ENCODE peak calls at places on chromosome 6, in seven cellular contexts. V is cardiac muscle cell, N is tibial nerve, Y is HCT116, A is fibroblast of the aortic adventitia, K is epithelial cell of esophagus, O is colonic mucosa. S is an unnamed sample.

GRCh38 chr6:82073484-82073883 is 174.1 kb downstream of the IBTK start:
- DNase-seq in V (no peak), N (no peak), Y (no peak), A (no peak), K (no peak), O (no peak), S (no peak)

GRCh38 chr6:153790048-153790447 is 249.0 kb upstream of the OPRM1 start:
- DNase-seq in V (peak), N (no peak), Y (peak), A (peak), K (peak), O (peak), S (no peak)

GRCh38 chr6:30931959-30932645 is at the start of gene SFTA2:
- DNase-seq in V (no peak), N (no peak), Y (no peak), A (no peak), K (no peak), O (no peak), S (no peak)

GRCh38 chr6:138571585-138572199 is 72.4 kb upstream of the NHSL1 start:
- DNase-seq in V (peak), N (no peak), Y (no peak), A (peak), K (no peak), O (no peak), S (no peak)

GRCh38 chr6:100751590-100751989 is 129.5 kb downstream of the ASCC3 start:
- DNase-seq in V (no peak), N (no peak), Y (no peak), A (no peak), K (no peak), O (no peak), S (no peak)

GRCh38 chr6:39309942-39310531 is 4.2 kb downstream of the KCNK17 start:
- DNase-seq in V (peak), N (peak), Y (peak), A (peak), K (peak), O (peak), S (peak)

GRCh38 chr6:142322504-142323198 is 20.8 kb downstream of the ADGRG6 start:
- DNase-seq in V (no peak), N (no peak), Y (no peak), A (peak), K (no peak), O (no peak), S (no peak)

GRCh38 chr6:6105472-6106036 is 98.8 kb upstream of the NRN1 start:
- DNase-seq in V (no peak), N (no peak), Y (peak), A (no peak), K (peak), O (no peak), S (no peak)

GRCh38 chr6:102075539-102075938 is 682.0 kb downstream of the GRIK2 start:
- DNase-seq in V (no peak), N (no peak), Y (no peak), A (no peak), K (peak), O (no peak), S (no peak)

GRCh38 chr6:37008484-37009186 is 3.2 kb downstream of the FGD2 start:
- DNase-seq in V (no peak), N (no peak), Y (no peak), A (no peak), K (no peak), O (no peak), S (no peak)

GRCh38 chr6:16331328-16332174 is 93.2 kb downstream of the GMPR start:
- DNase-seq in V (peak), N (peak), Y (no peak), A (peak), K (peak), O (peak), S (peak)

GRCh38 chr6:149925253-149925973 is 2.5 kb upstream of the RAET1G start:
- DNase-seq in V (peak), N (no peak), Y (no peak), A (no peak), K (no peak), O (peak), S (no peak)

GRCh38 chr6:31940256-31940664 is 5.6 kb upstream of the CFB start:
- DNase-seq in V (no peak), N (no peak), Y (no peak), A (peak), K (no peak), O (no peak), S (no peak)

GRCh38 chr6:6686748-6687601 is 98.5 kb downstream of the LY86 start:
- DNase-seq in V (peak), N (no peak), Y (peak), A (peak), K (peak), O (peak), S (peak)

GRCh38 chr6:53939830-53940229 is 145.0 kb downstream of the LRRC1 start:
- DNase-seq in V (no peak), N (no peak), Y (no peak), A (no peak), K (no peak), O (no peak), S (no peak)

GRCh38 chr6:117906905-117907599 is at the start of gene SLC35F1:
- DNase-seq in V (peak), N (no peak), Y (no peak), A (peak), K (peak), O (no peak), S (no peak)

GRCh38 chr6:52157301-52157930 is 28.8 kb upstream of the IL17A start:
- DNase-seq in V (peak), N (no peak), Y (no peak), A (peak), K (peak), O (no peak), S (no peak)

GRCh38 chr6:7912024-7912423 is 1.4 kb upstream of the TXNDC5 start:
- DNase-seq in V (no peak), N (peak), Y (no peak), A (peak), K (no peak), O (no peak), S (no peak)

GRCh38 chr6:19880066-19880465 is 42.9 kb downstream of the ID4 start:
- DNase-seq in V (no peak), N (no peak), Y (no peak), A (no peak), K (no peak), O (no peak), S (no peak)

GRCh38 chr6:64874776-64875175 is 832.2 kb downstream of the EYS start:
- DNase-seq in V (no peak), N (no peak), Y (no peak), A (no peak), K (peak), O (no peak), S (no peak)

GRCh38 chr6:105459049-105459448 is 56.2 kb upstream of the PREP start:
- DNase-seq in V (no peak), N (no peak), Y (no peak), A (peak), K (peak), O (no peak), S (no peak)

GRCh38 chr6:43708857-43709653 is 21.5 kb upstream of the MRPS18A start:
- DNase-seq in V (peak), N (peak), Y (no peak), A (peak), K (peak), O (no peak), S (no peak)

GRCh38 chr6:51342393-51342792 is 523.7 kb downstream of the TFAP2B start:
- DNase-seq in V (no peak), N (no peak), Y (no peak), A (no peak), K (no peak), O (no peak), S (no peak)

GRCh38 chr6:117761610-117762009 is 86.3 kb downstream of the NUS1 start:
- DNase-seq in V (no peak), N (no peak), Y (no peak), A (no peak), K (no peak), O (no peak), S (no peak)

GRCh38 chr6:77324851-77325250 is 138.4 kb downstream of the HTR1B start:
- DNase-seq in V (peak), N (peak), Y (no peak), A (peak), K (no peak), O (no peak), S (no peak)

GRCh38 chr6:113644861-113645575 is 212.1 kb upstream of the MARCKS start:
- DNase-seq in V (peak), N (no peak), Y (peak), A (peak), K (peak), O (no peak), S (no peak)

GRCh38 chr6:116561377-116562018 is 7.9 kb downstream of the CALHM4 start:
- DNase-seq in V (peak), N (peak), Y (peak), A (peak), K (peak), O (peak), S (no peak)

GRCh38 chr6:81731814-81732213 is 20.7 kb downstream of the TENT5A start:
- DNase-seq in V (no peak), N (no peak), Y (no peak), A (no peak), K (no peak), O (no peak), S (no peak)

GRCh38 chr6:122063090-122063489 is 336.4 kb upstream of the HSF2 start:
- DNase-seq in V (no peak), N (no peak), Y (no peak), A (no peak), K (no peak), O (no peak), S (no peak)

GRCh38 chr6:136676075-136676474 is 116.2 kb downstream of the MAP3K5 start:
- DNase-seq in V (peak), N (no peak), Y (no peak), A (no peak), K (peak), O (no peak), S (no peak)

GRCh38 chr6:166394036-166394892 is 11.5 kb upstream of the MPC1 start:
- DNase-seq in V (no peak), N (no peak), Y (no peak), A (no peak), K (no peak), O (no peak), S (no peak)

GRCh38 chr6:84764332-84765049 is at the start of gene TBX18:
- DNase-seq in V (peak), N (peak), Y (peak), A (peak), K (peak), O (peak), S (no peak)

GRCh38 chr6:168631589-168631988 is 190.6 kb downstream of the SMOC2 start:
- DNase-seq in V (no peak), N (no peak), Y (no peak), A (no peak), K (no peak), O (no peak), S (no peak)

GRCh38 chr6:107698146-107698545 is 126.0 kb downstream of the SCML4 start:
- DNase-seq in V (peak), N (no peak), Y (no peak), A (peak), K (peak), O (no peak), S (no peak)

GRCh38 chr6:27541212-27541931 is 68.5 kb upstream of the ZNF184 start:
- DNase-seq in V (no peak), N (no peak), Y (peak), A (no peak), K (peak), O (no peak), S (no peak)

GRCh38 chr6:70312165-70312564 is 9.3 kb upstream of the COL9A1 start:
- DNase-seq in V (peak), N (no peak), Y (peak), A (peak), K (peak), O (no peak), S (no peak)

GRCh38 chr6:111980168-111980567 is 73.7 kb upstream of the CCN6 start:
- DNase-seq in V (peak), N (no peak), Y (no peak), A (peak), K (no peak), O (no peak), S (no peak)

GRCh38 chr6:10272591-10272990 is 142.3 kb downstream of the TFAP2A start:
- DNase-seq in V (no peak), N (no peak), Y (no peak), A (no peak), K (no peak), O (no peak), S (no peak)

GRCh38 chr6:148523051-148523450 is 180.4 kb downstream of the SASH1 start:
- DNase-seq in V (peak), N (no peak), Y (no peak), A (peak), K (peak), O (no peak), S (no peak)

GRCh38 chr6:148523551-148523950 is 180.9 kb downstream of the SASH1 start:
- DNase-seq in V (no peak), N (no peak), Y (no peak), A (peak), K (no peak), O (no peak), S (no peak)

GRCh38 chr6:148525453-148525852 is 182.8 kb downstream of the SASH1 start:
- DNase-seq in V (peak), N (no peak), Y (no peak), A (peak), K (no peak), O (no peak), S (no peak)

GRCh38 chr6:148524976-148525375 is 182.3 kb downstream of the SASH1 start:
- DNase-seq in V (peak), N (no peak), Y (no peak), A (peak), K (no peak), O (no peak), S (no peak)

DNA sequence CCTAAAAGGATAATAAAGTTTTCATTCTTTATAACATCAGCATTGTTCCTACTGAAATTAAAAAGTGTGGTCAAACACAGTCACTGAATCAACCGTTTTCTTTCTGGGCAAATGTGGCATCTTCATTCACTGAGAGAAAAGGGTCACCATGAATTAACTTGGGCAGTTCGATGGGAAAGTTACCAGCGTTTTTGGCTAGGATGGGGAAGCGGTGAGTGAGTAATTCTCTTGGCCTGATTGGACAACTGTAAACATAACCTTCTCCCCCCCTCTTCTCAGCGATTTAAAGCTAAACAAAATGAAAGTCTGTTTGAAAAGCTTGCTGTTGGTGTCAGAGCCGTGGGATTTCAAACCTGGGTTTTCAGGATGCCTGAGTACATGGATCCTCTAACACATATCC is 181.9 kb downstream of the SASH1 start:
- DNase-seq in V (peak), N (no peak), Y (no peak), A (peak), K (no peak), O (no peak), S (no peak)
- H3K4me3 ChIP-seq in V (no peak), N (no peak), Y (no peak), A (peak), K (no peak), O (no peak), S (no peak)

DNA sequence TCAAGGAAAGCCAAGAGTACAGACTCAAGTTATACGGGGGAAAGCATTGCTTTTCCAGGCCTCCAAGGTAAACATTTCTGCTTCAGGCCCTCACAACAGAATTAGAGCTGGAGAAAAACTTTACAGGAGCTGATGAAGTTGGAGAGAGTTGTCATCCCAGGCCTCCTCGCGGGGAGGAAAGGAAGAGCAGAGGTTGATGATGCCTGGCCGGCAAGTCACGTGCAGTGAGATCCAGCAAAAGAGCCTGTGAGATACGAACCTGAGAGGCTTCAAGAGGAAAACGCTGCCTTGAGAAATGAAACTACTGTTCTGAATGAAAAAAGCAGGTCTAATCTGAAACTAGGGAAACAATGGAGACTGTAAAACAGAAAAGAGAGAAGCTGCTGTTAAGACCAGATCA is 122.9 kb downstream of the FAM120B start:
- DNase-seq in V (peak), N (peak), Y (no peak), A (peak), K (no peak), O (no peak), S (no peak)
- TF ChIP-seq CTCF in V (peak), N (no peak), Y (no peak), A (peak), K (no peak), O (no peak), S (no peak)

GRCh38 chr6:127938701-127939100 is 37.8 kb upstream of the THEMIS start:
- DNase-seq in V (peak), N (no peak), Y (peak), A (peak), K (peak), O (no peak), S (no peak)
- H3K4me3 ChIP-seq in V (no peak), N (no peak), Y (no peak), A (no peak), K (no peak), O (no peak), S (no peak)

GRCh38 chr6:18501313-18502013 is 114.3 kb downstream of the RNF144B start:
- DNase-seq in V (peak), N (peak), Y (no peak), A (peak), K (peak), O (peak), S (no peak)

GRCh38 chr6:18503588-18504231 is 116.6 kb downstream of the RNF144B start:
- DNase-seq in V (peak), N (peak), Y (peak), A (peak), K (peak), O (peak), S (peak)

GRCh38 chr6:18503187-18503586 is 116.0 kb downstream of the RNF144B start:
- DNase-seq in V (no peak), N (no peak), Y (no peak), A (no peak), K (no peak), O (no peak), S (no peak)

GRCh38 chr6:18506387-18507017 is 119.4 kb downstream of the RNF144B start:
- DNase-seq in V (peak), N (no peak), Y (no peak), A (no peak), K (no peak), O (no peak), S (no peak)

GRCh38 chr6:18504232-18504596 is 117.1 kb downstream of the RNF144B start:
- DNase-seq in V (no peak), N (no peak), Y (no peak), A (peak), K (no peak), O (no peak), S (no peak)
- TF ChIP-seq CTCF in V (no peak), N (no peak), Y (no peak), A (no peak), K (no peak), O (no peak), S (no peak)

GRCh38 chr6:3829285-3829684 is 19.9 kb upstream of the FAM50B start:
- DNase-seq in V (no peak), N (no peak), Y (no peak), A (no peak), K (no peak), O (no peak), S (no peak)

GRCh38 chr6:3822747-3823445 is 26.3 kb upstream of the FAM50B start:
- DNase-seq in V (peak), N (no peak), Y (no peak), A (peak), K (peak), O (no peak), S (no peak)

GRCh38 chr6:3823671-3824070 is 25.5 kb upstream of the FAM50B start:
- DNase-seq in V (no peak), N (no peak), Y (no peak), A (no peak), K (no peak), O (no peak), S (no peak)

GRCh38 chr6:3825851-3826581 is 23.2 kb upstream of the FAM50B start:
- DNase-seq in V (peak), N (peak), Y (peak), A (peak), K (peak), O (peak), S (peak)

GRCh38 chr6:3825331-3825831 is 23.8 kb upstream of the FAM50B start:
- DNase-seq in V (peak), N (peak), Y (no peak), A (peak), K (peak), O (no peak), S (no peak)
- H3K4me3 ChIP-seq in V (no peak), N (no peak), Y (peak), A (peak), K (no peak), O (no peak), S (no peak)

DNA sequence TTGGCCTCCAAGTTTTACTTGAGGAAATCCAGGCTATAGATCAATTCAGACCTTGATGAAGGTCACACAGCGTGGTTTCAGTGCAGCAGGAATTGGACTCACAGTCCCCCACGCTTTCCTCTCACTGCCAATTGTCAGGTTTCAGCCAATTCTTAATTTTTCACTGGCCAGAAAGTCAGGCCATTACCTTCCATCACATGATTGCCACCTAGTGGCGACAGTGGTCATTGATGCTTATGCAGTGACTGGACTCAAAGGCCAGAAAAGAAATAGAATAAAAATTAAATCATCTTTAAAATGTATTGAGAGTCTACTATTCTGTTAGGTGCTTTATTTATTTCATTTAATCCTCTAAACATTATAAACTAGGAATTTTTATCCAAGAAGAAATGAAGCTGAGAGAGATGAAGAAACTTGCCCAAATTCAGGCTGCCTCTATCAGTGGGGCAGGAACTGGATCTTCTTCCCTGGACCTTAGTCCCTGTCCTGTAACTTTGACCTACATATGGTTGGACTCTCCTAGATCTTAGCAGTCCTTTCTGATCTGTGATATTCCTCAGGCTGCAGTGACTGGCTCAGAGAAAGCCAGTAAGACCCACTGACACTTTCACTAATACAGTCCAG is 133.4 kb downstream of the ELOVL4 start:
- DNase-seq in V (peak), N (peak), Y (peak), A (peak), K (peak), O (peak), S (peak)
- TF ChIP-seq CTCF in V (peak), N (peak), Y (peak), A (peak), K (peak), O (peak), S (peak)

DNA sequence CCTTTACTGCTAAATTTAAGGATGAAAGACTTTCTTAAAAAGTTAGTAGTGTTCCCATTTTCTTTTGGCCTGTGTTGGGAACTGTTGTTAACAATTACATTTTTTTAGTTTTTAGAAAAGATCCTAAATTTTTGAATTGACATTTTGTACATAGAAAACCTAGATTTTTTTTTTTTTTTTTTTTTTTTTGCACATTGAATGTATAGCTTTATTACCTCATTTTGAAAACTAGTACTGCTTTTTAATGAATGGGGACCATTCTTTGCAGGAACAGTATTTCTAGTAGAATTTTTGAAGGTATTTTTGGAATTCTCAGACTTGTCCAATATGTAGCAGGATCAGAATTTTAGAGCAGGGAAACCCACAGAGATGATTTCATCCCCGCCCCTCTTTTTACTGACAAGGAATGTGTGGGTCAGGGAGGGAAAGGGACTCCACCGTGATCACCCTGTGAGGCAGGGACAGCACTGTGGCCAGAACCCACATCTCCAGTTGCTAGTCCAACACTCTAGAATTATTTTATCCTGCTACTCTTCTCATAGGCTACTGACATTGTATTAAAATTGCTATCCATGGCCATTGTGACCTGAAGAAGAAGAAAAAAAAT is 154.4 kb upstream of the SUPT3H start:
- DNase-seq in V (no peak), N (no peak), Y (no peak), A (no peak), K (no peak), O (no peak), S (no peak)
- H3K4me3 ChIP-seq in V (no peak), N (no peak), Y (no peak), A (no peak), K (no peak), O (no peak), S (no peak)